ENCODE peak calls at places on chromosomes 1 and 21, in five cellular contexts. J, Z, S, K and M are unnamed samples.

GRCh38 chr1:95002167-95002566 is 70.6 kb downstream of the ALG14 start:
- DNase-seq in S (no peak), J (no peak), K (no peak), Z (no peak), M (no peak)

GRCh38 chr1:160590488-160590887 is 11.2 kb upstream of the CD84 start:
- DNase-seq in J (no peak), K (no peak), S (no peak), Z (no peak), M (no peak)

GRCh38 chr1:110457206-110457605 is 6.3 kb downstream of the PROK1 start:
- DNase-seq in K (no peak), J (no peak), S (no peak), Z (no peak), M (no peak)

GRCh38 chr1:24318988-24319863 is at the start of gene GRHL3:
- DNase-seq in S (peak; percentile 89), Z (no peak), K (no peak), J (peak; percentile 98), M (peak; percentile 17)

GRCh38 chr21:32735524-32735923 is 7.7 kb upstream of the SYNJ1 start:
- DNase-seq in K (no peak), J (no peak), Z (no peak), S (no peak), M (no peak)

GRCh38 chr1:28540651-28541050 is 12.2 kb upstream of the TRNAU1AP start:
- DNase-seq in S (peak; percentile 29), Z (no peak), K (peak; percentile 43), J (no peak), M (no peak)

GRCh38 chr1:40076895-40077312 is 20.1 kb downstream of the PPT1 start:
- DNase-seq in S (no peak), Z (no peak), J (peak; percentile 29), K (no peak), M (peak; percentile 74)

GRCh38 chr1:246219508-246220030 is 287.5 kb downstream of the SMYD3 start:
- DNase-seq in Z (peak; percentile 9), K (peak; percentile 44), S (peak; percentile 41), J (peak; percentile 6), M (peak; percentile 44)

GRCh38 chr1:161119379-161120061 is 1.6 kb downstream of the NIT1 start:
- DNase-seq in K (no peak), Z (no peak), J (peak; percentile 87), S (peak; percentile 97), M (peak; percentile 71)

GRCh38 chr1:37493336-37494098 is 19.1 kb downstream of the ZC3H12A start:
- DNase-seq in Z (no peak), S (no peak), K (no peak), J (no peak), M (no peak)

GRCh38 chr21:28337319-28337718 is 655.4 kb downstream of the LTN1 start:
- DNase-seq in S (peak; percentile 48), J (peak; percentile 30), Z (no peak), K (peak; percentile 22), M (peak; percentile 24)

GRCh38 chr1:27161594-27161993 is 6.7 kb upstream of the SLC9A1 start:
- DNase-seq in Z (no peak), J (peak; percentile 57), S (no peak), K (no peak), M (no peak)

GRCh38 chr21:42262826-42263225 is 43.9 kb downstream of the ABCG1 start:
- DNase-seq in S (peak; percentile 53), Z (no peak), K (no peak), J (peak; percentile 43), M (no peak)

GRCh38 chr1:61051455-61052392 is 30.6 kb upstream of the NFIA start:
- DNase-seq in J (no peak), S (peak; percentile 52), K (no peak), Z (no peak), M (no peak)

GRCh38 chr1:156464335-156464734 is 36.2 kb downstream of the MEF2D start:
- DNase-seq in K (no peak), J (no peak), S (no peak), Z (no peak), M (peak; percentile 20)

GRCh38 chr21:45506836-45507522 is 35.3 kb downstream of the SLC19A1 start:
- DNase-seq in S (no peak), Z (no peak), J (no peak), K (no peak), M (no peak)

GRCh38 chr1:155077758-155078495 is 710 bp upstream of the EFNA3 start:
- DNase-seq in K (no peak), S (no peak), J (peak; percentile 47), Z (no peak), M (no peak)

GRCh38 chr1:94270801-94271203 is 33.4 kb upstream of the ARHGAP29 start:
- DNase-seq in S (no peak), K (no peak), J (peak; percentile 90), Z (no peak), M (peak; percentile 91)

GRCh38 chr1:114669562-114670082 is at the start of gene DENND2C:
- DNase-seq in K (peak; percentile 71), S (peak; percentile 82), J (no peak), Z (no peak), M (no peak)

GRCh38 chr21:37421306-37421705 is 54.7 kb downstream of the DYRK1A start:
- DNase-seq in Z (no peak), J (no peak), K (no peak), S (no peak), M (no peak)

GRCh38 chr1:85339089-85339488 is 62.7 kb upstream of the BCL10 start:
- DNase-seq in J (peak; percentile 59), Z (no peak), S (peak; percentile 66), K (no peak), M (peak; percentile 80)

GRCh38 chr1:230509281-230509977 is 83.3 kb upstream of the PGBD5 start:
- DNase-seq in S (no peak), J (peak; percentile 85), Z (no peak), K (no peak), M (peak; percentile 94)

GRCh38 chr1:27650527-27651175 is 15.7 kb upstream of the FGR start:
- DNase-seq in K (no peak), Z (no peak), S (peak; percentile 98), J (peak; percentile 39), M (peak; percentile 77)

GRCh38 chr1:100050139-100050538 is 80.3 kb downstream of the SLC35A3 start:
- DNase-seq in S (no peak), J (peak; percentile 66), K (no peak), Z (no peak), M (no peak)

GRCh38 chr1:111903148-111903857 is 86.2 kb downstream of the KCND3 start:
- DNase-seq in J (no peak), K (no peak), Z (no peak), S (no peak), M (no peak)

GRCh38 chr1:160108888-160109662 is 6.5 kb upstream of the ATP1A2 start:
- DNase-seq in S (peak; percentile 88), K (peak; percentile 67), J (no peak), Z (no peak), M (peak; percentile 22)

DNA sequence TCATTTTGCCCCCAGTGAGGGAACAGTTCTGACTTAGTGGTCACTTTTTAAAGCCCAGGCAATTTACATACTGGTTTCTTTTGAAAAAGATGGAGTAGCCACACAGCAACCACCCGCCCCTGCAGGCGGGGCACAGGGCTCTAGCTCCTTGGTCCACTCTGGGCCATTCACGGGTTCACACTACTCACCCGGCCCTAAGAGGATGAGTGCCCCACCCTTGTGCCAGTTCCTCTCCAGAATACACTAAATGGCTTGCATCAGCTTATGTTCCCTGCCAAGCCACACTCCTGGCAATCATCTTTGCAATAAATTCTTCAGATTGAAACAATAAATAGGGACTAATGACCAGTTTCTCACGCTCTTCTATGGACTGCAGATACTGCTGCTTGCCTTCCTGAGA is 15.7 kb upstream of the ATP13A2 start:
- DNase-seq in J (no peak), Z (no peak), K (no peak), S (no peak), M (no peak)
- H3K9ac ChIP-seq in J (no peak overlapping the region), Z (no peak overlapping the region), K (no peak overlapping the region), S (no peak overlapping the region), M (no peak overlapping the region)

DNA sequence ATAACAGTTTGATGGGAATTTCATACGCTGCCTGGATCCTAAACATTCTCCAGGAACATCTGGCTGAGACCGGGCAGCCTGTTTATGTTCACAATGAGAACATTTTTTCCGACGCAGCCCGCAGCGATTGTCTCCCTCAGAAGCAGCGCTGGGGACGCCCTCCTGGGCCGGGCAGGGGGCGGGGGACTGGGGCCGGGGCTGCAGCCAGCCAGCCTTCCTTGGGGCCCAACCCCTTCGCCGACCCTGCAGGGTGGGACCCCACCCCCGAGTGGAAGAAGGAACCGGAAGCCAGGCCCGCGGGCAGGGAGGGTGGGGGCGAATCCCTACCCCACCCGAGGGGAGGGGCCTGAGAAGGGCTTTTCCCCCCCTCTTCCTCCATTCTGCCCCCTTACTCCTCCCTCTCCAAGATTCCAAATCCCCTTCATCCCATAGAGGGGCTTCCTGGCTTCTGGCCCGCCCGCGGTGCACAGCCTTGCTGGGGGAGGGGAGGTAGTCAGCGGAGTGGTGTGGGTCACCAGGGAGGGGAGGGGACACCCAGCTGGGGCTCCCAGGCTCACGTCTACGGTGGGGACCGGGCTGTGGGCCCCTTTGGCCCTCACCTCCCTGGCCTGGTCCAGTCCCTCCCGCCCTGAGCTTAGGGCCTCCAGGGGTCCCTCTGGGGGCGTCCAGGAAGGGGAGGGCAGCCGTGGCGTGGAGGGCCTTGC is 60.6 kb downstream of the WNT9A start:
- DNase-seq in Z (peak; percentile 48), J (no peak), S (peak; percentile 59), K (no peak), M (peak; percentile 37)
- H3K9ac ChIP-seq in Z (no peak overlapping the region), J (no peak overlapping the region), S (peak overlapping the region; percentile 67), K (peak overlapping the region; percentile 42), M (peak overlapping the region; percentile 38)

DNA sequence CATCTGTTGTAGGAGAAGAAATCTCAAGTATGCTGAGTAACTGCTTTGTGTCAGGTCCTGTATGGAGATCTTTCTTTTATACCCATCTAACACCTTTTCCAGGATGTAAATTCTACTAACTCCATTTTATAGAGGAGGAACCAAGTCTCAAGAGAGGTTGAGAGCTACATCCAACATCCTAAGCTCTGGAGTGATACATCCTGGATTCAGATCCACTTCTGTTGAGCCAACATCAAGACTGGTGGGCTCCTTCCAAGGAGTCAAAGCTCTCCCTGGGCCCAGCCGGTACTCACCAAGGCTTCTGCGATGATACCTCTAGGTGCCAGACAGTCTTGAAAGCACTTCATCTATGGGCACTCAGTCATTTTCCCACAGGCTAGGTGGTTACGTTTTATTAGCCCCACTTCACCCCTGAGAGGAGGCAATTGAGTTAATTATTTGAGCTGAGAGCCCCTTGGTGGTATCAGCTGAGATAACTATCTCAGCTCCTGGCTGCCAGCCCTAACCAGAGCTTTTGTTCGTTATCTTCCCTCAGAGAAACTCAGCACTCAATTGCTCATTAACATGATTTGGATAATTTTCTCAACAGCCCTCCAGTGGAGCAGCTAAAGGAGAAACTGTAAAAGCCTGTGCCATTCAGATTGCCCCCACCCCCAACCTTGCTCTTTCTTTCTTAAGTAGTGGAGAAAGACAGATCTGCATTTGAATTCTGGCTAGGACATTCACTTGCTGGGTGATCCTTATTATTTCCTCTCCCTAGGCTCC is 219.0 kb upstream of the FGGY start:
- DNase-seq in S (peak; percentile 94), J (no peak), K (peak; percentile 97), Z (no peak), M (no peak)
- H3K9ac ChIP-seq in S (no peak overlapping the region), J (no peak overlapping the region), K (peak overlapping the region; percentile 62), Z (no peak overlapping the region), M (no peak overlapping the region)

GRCh38 chr1:20727746-20728316 is 4.7 kb downstream of the SH2D5 start:
- DNase-seq in K (no peak), Z (no peak), J (no peak), S (peak; percentile 72), M (no peak)

GRCh38 chr1:20728371-20729154 is 3.9 kb downstream of the SH2D5 start:
- DNase-seq in J (no peak), Z (no peak), K (no peak), S (peak; percentile 45), M (no peak)

GRCh38 chr1:20726107-20726911 is 6.2 kb downstream of the SH2D5 start:
- DNase-seq in J (no peak), Z (no peak), S (no peak), K (no peak), M (no peak)

GRCh38 chr1:20725189-20726106 is 7.1 kb downstream of the SH2D5 start:
- DNase-seq in K (no peak), S (peak; percentile 44), J (peak; percentile 88), Z (no peak), M (peak; percentile 47)

GRCh38 chr1:20726932-20727745 is 5.4 kb downstream of the SH2D5 start:
- DNase-seq in J (no peak), Z (no peak), S (no peak), K (no peak), M (no peak)
- H3K9ac ChIP-seq in J (no peak overlapping the region), Z (peak overlapping the region; percentile 30), S (no peak overlapping the region), K (no peak overlapping the region), M (no peak overlapping the region)